ENCODE peak calls at places on chromosome 5, in five cellular contexts. W is IMR-90, N is HepG2, A is H1, Y is K562. M is an unnamed sample.

GRCh38 chr5:94508421-94509148 is 109.8 kb downstream of the KIAA0825 start:
- DNase-seq in Y (no peak), A (no peak), W (no peak), N (no peak), M (no peak)

GRCh38 chr5:147857302-147858129 is 21.0 kb upstream of the SCGB3A2 start:
- DNase-seq in A (peak), Y (peak), W (peak), N (peak), M (peak)

GRCh38 chr5:131766689-131767088 is 30.1 kb downstream of the FNIP1 start:
- DNase-seq in W (no peak), A (no peak), Y (no peak), N (no peak), M (no peak)

GRCh38 chr5:119328753-119329602 is 26.8 kb upstream of the TNFAIP8 start:
- DNase-seq in Y (no peak), N (no peak), W (peak), A (no peak), M (no peak)

GRCh38 chr5:146388418-146388817 is 49.8 kb downstream of the POU4F3 start:
- DNase-seq in N (no peak), Y (no peak), A (no peak), W (peak), M (no peak)

GRCh38 chr5:39164529-39165402 is 54.6 kb downstream of the FYB1 start:
- DNase-seq in W (peak), A (no peak), Y (peak), N (no peak), M (no peak)

GRCh38 chr5:32074401-32074800 is 99.7 kb downstream of the GOLPH3 start:
- DNase-seq in A (no peak), W (no peak), Y (no peak), N (peak), M (no peak)

GRCh38 chr5:4570047-4571015 is 569.8 kb upstream of the ADAMTS16 start:
- DNase-seq in Y (no peak), W (no peak), N (peak), A (no peak), M (no peak)

GRCh38 chr5:147743686-147744332 is 38.7 kb downstream of the JAKMIP2 start:
- DNase-seq in W (no peak), N (no peak), A (no peak), Y (no peak), M (no peak)

GRCh38 chr5:113119271-113119924 is 142.8 kb downstream of the DCP2 start:
- DNase-seq in W (peak), Y (no peak), A (no peak), N (no peak), M (no peak)

GRCh38 chr5:154163327-154163997 is 27.1 kb upstream of the GALNT10 start:
- DNase-seq in Y (no peak), A (no peak), N (no peak), W (no peak), M (no peak)

GRCh38 chr5:10049825-10050455 is 199.7 kb downstream of the ATPSCKMT start:
- DNase-seq in N (no peak), Y (no peak), A (no peak), W (no peak), M (no peak)

GRCh38 chr5:83485842-83486241 is 14.3 kb downstream of the VCAN start:
- DNase-seq in Y (no peak), N (no peak), W (no peak), A (no peak), M (no peak)

GRCh38 chr5:173003360-173003759 is 19.8 kb downstream of the ATP6V0E1 start:
- DNase-seq in W (no peak), Y (no peak), N (no peak), A (no peak), M (no peak)

GRCh38 chr5:147836439-147836838 is 5.0 kb upstream of the SPINK1 start:
- DNase-seq in Y (no peak), N (no peak), A (no peak), W (no peak), M (no peak)

GRCh38 chr5:120457839-120458507 is 6.1 kb upstream of the PRR16 start:
- DNase-seq in W (peak), Y (peak), A (peak), N (peak), M (peak)

GRCh38 chr5:133746834-133747233 is 134.5 kb upstream of the FSTL4 start:
- DNase-seq in A (no peak), W (no peak), Y (peak), N (peak), M (peak)

GRCh38 chr5:8600843-8601242 is 731.9 kb downstream of the MTRR start:
- DNase-seq in A (no peak), Y (no peak), W (no peak), N (no peak), M (no peak)

GRCh38 chr5:57386958-57387357 is 95.7 kb downstream of the ACTBL2 start:
- DNase-seq in W (peak), A (no peak), N (no peak), Y (no peak), M (no peak)

GRCh38 chr5:43140286-43140685 is 19.6 kb downstream of the ZNF131 start:
- DNase-seq in Y (no peak), A (no peak), W (peak), N (no peak), M (no peak)

GRCh38 chr5:96855041-96855872 is 21.0 kb upstream of the ERAP2 start:
- DNase-seq in Y (no peak), W (peak), A (no peak), N (no peak), M (no peak)

GRCh38 chr5:170611446-170612088 is 107.7 kb downstream of the KCNIP1 start:
- DNase-seq in W (no peak), N (no peak), A (no peak), Y (no peak), M (no peak)

GRCh38 chr5:158910782-158911692 is 188.7 kb downstream of the EBF1 start:
- DNase-seq in A (no peak), W (peak), Y (no peak), N (no peak), M (peak)

GRCh38 chr5:374631-375335 is 53.3 kb downstream of the AHRR start:
- DNase-seq in W (no peak), A (no peak), Y (no peak), N (no peak), M (no peak)

GRCh38 chr5:142683885-142684505 is 1.9 kb downstream of the FGF1 start:
- DNase-seq in N (no peak), Y (no peak), A (no peak), W (no peak), M (no peak)

GRCh38 chr5:154757647-154758406 is 2.6 kb downstream of the LARP1 start:
- DNase-seq in Y (no peak), N (no peak), A (no peak), W (peak), M (no peak)

GRCh38 chr5:95822038-95822407 is 503 bp downstream of the GLRX start:
- DNase-seq in W (peak), A (no peak), Y (peak), N (no peak), M (peak)

GRCh38 chr5:75067434-75067833 is 15.1 kb upstream of the GCNT4 start:
- DNase-seq in N (no peak), W (no peak), Y (no peak), A (no peak), M (no peak)

GRCh38 chr5:55742778-55743177 is 4.9 kb downstream of the DDX4 start:
- DNase-seq in N (no peak), W (no peak), A (no peak), Y (no peak), M (peak)

GRCh38 chr5:36200513-36200912 is 41.2 kb downstream of the NADK2 start:
- DNase-seq in Y (no peak), W (peak), A (no peak), N (no peak), M (no peak)

GRCh38 chr5:139747583-139748504 is 47.8 kb upstream of the PSD2 start:
- DNase-seq in N (no peak), Y (peak), W (peak), A (no peak), M (no peak)

GRCh38 chr5:71564884-71565283 is 22.3 kb upstream of the MCCC2 start:
- DNase-seq in A (no peak), Y (no peak), N (no peak), W (no peak), M (no peak)

GRCh38 chr5:138951986-138952735 is 77.0 kb upstream of the LRRTM2 start:
- DNase-seq in W (no peak), N (no peak), Y (no peak), A (no peak), M (no peak)

GRCh38 chr5:150624334-150625163 is 15.9 kb upstream of the SYNPO start:
- DNase-seq in W (no peak), A (no peak), N (no peak), Y (peak), M (no peak)

GRCh38 chr5:139131062-139131856 is 66.9 kb downstream of the SIL1 start:
- DNase-seq in N (no peak), A (no peak), Y (no peak), W (peak), M (no peak)

GRCh38 chr5:132684922-132685720 is 11.3 kb downstream of the IL4 start:
- DNase-seq in W (no peak), A (no peak), Y (no peak), N (no peak), M (no peak)

GRCh38 chr5:74543162-74543995 is 97.1 kb downstream of the ENC1 start:
- DNase-seq in Y (no peak), W (peak), N (no peak), A (peak), M (peak)

GRCh38 chr5:135829681-135830383 is 4.6 kb upstream of the SLC25A48 start:
- DNase-seq in A (peak), Y (peak), W (peak), N (peak), M (peak)
- TF ChIP-seq MAFK in A (no peak), Y (no peak), W (no peak), N (no peak), M (no peak)

GRCh38 chr5:177194278-177194677 is 60.7 kb downstream of the NSD1 start:
- DNase-seq in W (peak), A (peak), Y (no peak), N (peak), M (peak)
- TF ChIP-seq MAFK in W (peak), A (no peak), Y (no peak), N (no peak), M (no peak)

GRCh38 chr5:78102498-78102897 is 192.0 kb downstream of the AP3B1 start:
- DNase-seq in W (peak), Y (no peak), A (no peak), N (no peak), M (no peak)

GRCh38 chr5:78108564-78108963 is 185.9 kb downstream of the AP3B1 start:
- DNase-seq in A (no peak), N (no peak), W (no peak), Y (no peak), M (no peak)

GRCh38 chr5:78103226-78103722 is 191.2 kb downstream of the AP3B1 start:
- DNase-seq in W (no peak), N (no peak), A (no peak), Y (no peak), M (no peak)
- TF ChIP-seq MAFK in W (no peak), N (no peak), A (no peak), Y (no peak), M (no peak)

DNA sequence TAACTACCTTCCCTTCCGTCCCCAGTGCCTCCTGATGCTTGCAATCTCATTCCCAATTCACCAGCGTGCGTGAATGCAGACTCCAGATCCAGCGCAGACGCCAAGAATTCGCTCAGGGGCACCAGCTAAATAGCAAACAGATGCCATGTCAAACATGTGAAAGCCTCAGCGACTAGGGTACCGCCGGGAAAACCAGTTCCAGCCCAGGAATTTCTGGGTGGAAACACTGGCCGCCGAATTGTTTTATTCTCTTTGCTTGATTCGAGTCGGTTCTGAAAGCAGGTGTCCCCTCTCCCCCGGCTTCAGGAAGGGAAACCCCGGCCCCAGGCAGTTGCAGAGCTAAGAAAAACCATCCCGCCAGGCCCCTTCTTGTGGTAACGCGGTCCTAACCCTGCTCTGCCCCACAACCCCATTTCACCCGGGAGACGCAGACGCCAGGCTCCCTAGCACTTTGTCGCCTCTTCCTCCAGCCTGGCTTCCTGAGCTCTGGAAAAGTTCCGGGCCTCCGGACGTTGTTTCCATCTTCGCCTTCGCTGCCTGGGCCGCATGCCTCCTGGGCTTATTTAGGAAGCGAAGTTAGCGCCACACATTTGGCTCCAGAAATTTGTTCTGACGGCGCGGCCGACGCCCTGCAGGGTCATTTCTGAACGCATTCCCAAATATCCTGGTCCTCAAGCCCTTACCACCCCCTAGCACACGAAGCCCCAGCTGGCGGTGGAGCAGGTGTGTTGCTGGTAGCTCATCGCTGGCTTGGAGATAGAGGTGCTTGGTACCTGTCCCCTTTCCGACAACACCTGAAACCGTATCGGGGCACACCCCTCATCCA is 649 bp upstream of the LVRN start:
- DNase-seq in W (no peak), N (no peak), Y (no peak), A (no peak), M (no peak)
- TF ChIP-seq MAFK in W (no peak), N (no peak), Y (no peak), A (no peak), M (no peak)

GRCh38 chr5:64295100-64295499 is 129.5 kb downstream of the RNF180 start:
- DNase-seq in A (no peak), Y (no peak), N (no peak), W (no peak), M (no peak)
- TF ChIP-seq MAFK in A (no peak), Y (no peak), N (no peak), W (no peak), M (no peak)

GRCh38 chr5:53368966-53369605 is 111.3 kb upstream of the FST start:
- DNase-seq in N (no peak), W (no peak), Y (no peak), A (no peak), M (no peak)
- TF ChIP-seq MAFK in N (no peak), W (no peak), Y (no peak), A (no peak), M (no peak)

M was measured in A549.